ENCODE peak calls at places on chromosomes 16 and 17, in eight cellular contexts. One of them, this sample, is unnamed.

GRCh38 chr17:35548978-35549377 is 11.5 kb upstream of the SLFN12L start:
- DNase-seq in ascending aorta: no peak
- DNase-seq in body of pancreas: no peak
- DNase-seq in adrenal gland: no peak
- DNase-seq in IMR-90: no peak
- DNase-seq in lung: no peak
- DNase-seq in CD8-positive, alpha-beta memory T cell: no peak
- DNase-seq in small intestine: no peak
- DNase-seq in this sample: no peak

GRCh38 chr17:48457080-48457836 is 27.2 kb upstream of the SKAP1 start:
- DNase-seq in small intestine: peak; percentile 54
- DNase-seq in adrenal gland: peak; percentile 76
- DNase-seq in CD8-positive, alpha-beta memory T cell: peak; percentile 78
- DNase-seq in ascending aorta: peak; percentile 76
- DNase-seq in lung: peak; percentile 61
- DNase-seq in body of pancreas: peak; percentile 64
- DNase-seq in IMR-90: peak; percentile 39
- DNase-seq in this sample: peak; percentile 66

GRCh38 chr16:88456356-88457292 is 3.5 kb downstream of the ZFPM1 start:
- DNase-seq in small intestine: no peak
- DNase-seq in CD8-positive, alpha-beta memory T cell: peak; percentile 60
- DNase-seq in body of pancreas: no peak
- DNase-seq in lung: no peak
- DNase-seq in adrenal gland: no peak
- DNase-seq in ascending aorta: no peak
- DNase-seq in IMR-90: no peak
- DNase-seq in this sample: no peak

GRCh38 chr17:80861892-80862291 is 129.7 kb upstream of the CHMP6 start:
- DNase-seq in IMR-90: peak; percentile 30
- DNase-seq in ascending aorta: no peak
- DNase-seq in adrenal gland: no peak
- DNase-seq in lung: no peak
- DNase-seq in CD8-positive, alpha-beta memory T cell: no peak
- DNase-seq in body of pancreas: no peak
- DNase-seq in small intestine: no peak
- DNase-seq in this sample: no peak

GRCh38 chr16:68310441-68311315 is at the start of the genes PRMT7 and SLC7A6OS:
- DNase-seq in lung: peak; percentile 92
- DNase-seq in IMR-90: peak; percentile 84
- DNase-seq in small intestine: peak; percentile 94
- DNase-seq in body of pancreas: peak; percentile 96
- DNase-seq in ascending aorta: peak; percentile 93
- DNase-seq in adrenal gland: peak; percentile 89
- DNase-seq in CD8-positive, alpha-beta memory T cell: peak; percentile 91
- DNase-seq in this sample: peak; percentile 92

GRCh38 chr17:56592487-56593072 is 919 bp upstream of the NOG start:
- DNase-seq in small intestine: peak; percentile 20
- DNase-seq in IMR-90: peak; percentile 39
- DNase-seq in CD8-positive, alpha-beta memory T cell: peak; percentile 46
- DNase-seq in ascending aorta: peak; percentile 71
- DNase-seq in body of pancreas: peak; percentile 62
- DNase-seq in lung: peak; percentile 40
- DNase-seq in adrenal gland: peak; percentile 47
- DNase-seq in this sample: peak; percentile 87

GRCh38 chr17:6422654-6423241 is 12.2 kb downstream of the AIPL1 start:
- DNase-seq in lung: no peak
- DNase-seq in IMR-90: no peak
- DNase-seq in body of pancreas: no peak
- DNase-seq in small intestine: no peak
- DNase-seq in CD8-positive, alpha-beta memory T cell: no peak
- DNase-seq in ascending aorta: no peak
- DNase-seq in adrenal gland: no peak
- DNase-seq in this sample: no peak

GRCh38 chr17:60960398-60961065 is 282.9 kb downstream of the BCAS3 start:
- DNase-seq in body of pancreas: no peak
- DNase-seq in small intestine: no peak
- DNase-seq in lung: no peak
- DNase-seq in ascending aorta: no peak
- DNase-seq in adrenal gland: no peak
- DNase-seq in IMR-90: no peak
- DNase-seq in CD8-positive, alpha-beta memory T cell: no peak
- DNase-seq in this sample: no peak

GRCh38 chr16:84780977-84781376 is 38.8 kb upstream of the CRISPLD2 start:
- DNase-seq in body of pancreas: no peak
- DNase-seq in lung: no peak
- DNase-seq in adrenal gland: no peak
- DNase-seq in IMR-90: no peak
- DNase-seq in CD8-positive, alpha-beta memory T cell: no peak
- DNase-seq in small intestine: no peak
- DNase-seq in ascending aorta: no peak
- DNase-seq in this sample: no peak

GRCh38 chr17:28896884-28897768 is at the start of gene FLOT2:
- DNase-seq in body of pancreas: peak; percentile 68
- DNase-seq in adrenal gland: peak; percentile 80
- DNase-seq in CD8-positive, alpha-beta memory T cell: peak; percentile 68
- DNase-seq in lung: peak; percentile 83
- DNase-seq in IMR-90: peak; percentile 30
- DNase-seq in ascending aorta: peak; percentile 87
- DNase-seq in small intestine: peak; percentile 55
- DNase-seq in this sample: peak; percentile 84

GRCh38 chr16:79653337-79654000 is 52.9 kb upstream of the MAF start:
- DNase-seq in adrenal gland: peak; percentile 43
- DNase-seq in body of pancreas: peak; percentile 23
- DNase-seq in CD8-positive, alpha-beta memory T cell: no peak
- DNase-seq in small intestine: peak; percentile 68
- DNase-seq in ascending aorta: no peak
- DNase-seq in lung: peak; percentile 43
- DNase-seq in IMR-90: no peak
- DNase-seq in this sample: peak; percentile 85

GRCh38 chr17:9432867-9433495 is 142.6 kb downstream of the STX8 start:
- DNase-seq in body of pancreas: no peak
- DNase-seq in small intestine: no peak
- DNase-seq in CD8-positive, alpha-beta memory T cell: no peak
- DNase-seq in IMR-90: peak; percentile 33
- DNase-seq in adrenal gland: no peak
- DNase-seq in ascending aorta: no peak
- DNase-seq in lung: no peak
- DNase-seq in this sample: no peak

GRCh38 chr16:89952049-89952448 is 3.5 kb downstream of the DEF8 start:
- DNase-seq in lung: no peak
- DNase-seq in IMR-90: no peak
- DNase-seq in CD8-positive, alpha-beta memory T cell: no peak
- DNase-seq in ascending aorta: no peak
- DNase-seq in body of pancreas: no peak
- DNase-seq in adrenal gland: no peak
- DNase-seq in small intestine: no peak
- DNase-seq in this sample: no peak

GRCh38 chr16:78742501-78743283 is 643.2 kb downstream of the WWOX start:
- DNase-seq in small intestine: peak; percentile 55
- DNase-seq in ascending aorta: peak; percentile 74
- DNase-seq in IMR-90: peak; percentile 27
- DNase-seq in CD8-positive, alpha-beta memory T cell: peak; percentile 77
- DNase-seq in body of pancreas: peak; percentile 9
- DNase-seq in adrenal gland: peak; percentile 27
- DNase-seq in lung: no peak
- DNase-seq in this sample: peak; percentile 21

GRCh38 chr16:19884611-19885455 is at the start of gene GPRC5B:
- DNase-seq in IMR-90: peak; percentile 25
- DNase-seq in CD8-positive, alpha-beta memory T cell: peak; percentile 36
- DNase-seq in lung: no peak
- DNase-seq in small intestine: peak; percentile 39
- DNase-seq in ascending aorta: no peak
- DNase-seq in body of pancreas: peak; percentile 73
- DNase-seq in adrenal gland: peak; percentile 42
- DNase-seq in this sample: peak; percentile 86

GRCh38 chr16:48811478-48811877 is 201.5 kb upstream of the N4BP1 start:
- DNase-seq in adrenal gland: no peak
- DNase-seq in body of pancreas: no peak
- DNase-seq in CD8-positive, alpha-beta memory T cell: no peak
- DNase-seq in ascending aorta: no peak
- DNase-seq in small intestine: no peak
- DNase-seq in lung: peak; percentile 13
- DNase-seq in IMR-90: no peak
- DNase-seq in this sample: no peak
- H3K27me3 ChIP-seq in adrenal gland: peaks cover 26% of the 10 kb centered on the region
- H3K27me3 ChIP-seq in body of pancreas: peaks cover 8% of the 10 kb centered on the region
- H3K27me3 ChIP-seq in CD8-positive, alpha-beta memory T cell: no peaks in the 10 kb centered on the region
- H3K27me3 ChIP-seq in ascending aorta: no peaks in the 10 kb centered on the region
- H3K27me3 ChIP-seq in small intestine: peaks cover 9% of the 10 kb centered on the region
- H3K27me3 ChIP-seq in lung: peaks cover 15% of the 10 kb centered on the region
- H3K27me3 ChIP-seq in IMR-90: peaks cover 18% of the 10 kb centered on the region
- H3K27me3 ChIP-seq in this sample: no peaks in the 10 kb centered on the region

GRCh38 chr16:30359871-30360170 is 4.7 kb upstream of the CD2BP2 start:
- DNase-seq in ascending aorta: no peak
- DNase-seq in body of pancreas: no peak
- DNase-seq in lung: no peak
- DNase-seq in small intestine: no peak
- DNase-seq in CD8-positive, alpha-beta memory T cell: no peak
- DNase-seq in adrenal gland: no peak
- DNase-seq in IMR-90: no peak
- DNase-seq in this sample: peak; percentile 42
- H3K4me1 ChIP-seq in ascending aorta: peaks cover 13% of the 10 kb centered on the region
- H3K4me1 ChIP-seq in body of pancreas: peaks cover 18% of the 10 kb centered on the region
- H3K4me1 ChIP-seq in lung: no peaks in the 10 kb centered on the region
- H3K4me1 ChIP-seq in small intestine: peaks cover 2% of the 10 kb centered on the region
- H3K4me1 ChIP-seq in CD8-positive, alpha-beta memory T cell: peaks cover 10% of the 10 kb centered on the region
- H3K4me1 ChIP-seq in adrenal gland: peaks cover 17% of the 10 kb centered on the region
- H3K4me1 ChIP-seq in IMR-90: peaks cover 5% of the 10 kb centered on the region
- H3K4me1 ChIP-seq in this sample: peaks cover 2% of the 10 kb centered on the region

DNA sequence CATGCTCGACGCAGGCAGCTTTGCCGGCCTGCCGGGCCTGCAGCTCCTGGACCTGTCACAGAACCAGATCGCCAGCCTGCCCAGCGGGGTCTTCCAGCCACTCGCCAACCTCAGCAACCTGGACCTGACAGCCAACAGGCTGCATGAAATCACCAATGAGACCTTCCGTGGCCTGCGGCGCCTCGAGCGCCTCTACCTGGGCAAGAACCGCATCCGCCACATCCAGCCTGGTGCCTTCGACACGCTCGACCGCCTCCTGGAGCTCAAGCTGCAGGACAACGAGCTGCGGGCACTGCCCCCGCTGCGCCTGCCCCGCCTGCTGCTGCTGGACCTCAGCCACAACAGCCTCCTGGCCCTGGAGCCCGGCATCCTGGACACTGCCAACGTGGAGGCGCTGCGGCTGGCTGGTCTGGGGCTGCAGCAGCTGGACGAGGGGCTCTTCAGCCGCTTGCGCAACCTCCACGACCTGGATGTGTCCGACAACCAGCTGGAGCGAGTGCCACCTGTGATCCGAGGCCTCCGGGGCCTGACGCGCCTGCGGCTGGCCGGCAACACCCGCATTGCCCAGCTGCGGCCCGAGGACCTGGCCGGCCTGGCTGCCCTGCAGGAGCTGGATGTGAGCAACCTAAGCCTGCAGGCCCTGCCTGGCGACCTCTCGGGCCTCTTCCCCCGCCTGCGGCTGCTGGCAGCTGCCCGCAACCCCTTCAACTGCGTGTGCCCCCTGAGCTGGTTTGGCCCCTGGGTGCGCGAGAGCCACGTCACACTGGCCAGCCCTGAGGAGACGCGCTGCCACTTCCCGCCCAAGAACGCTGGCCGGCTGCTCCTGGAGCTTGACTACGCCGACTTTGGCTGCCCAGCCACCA is 9.7 kb downstream of the VASN start:
- DNase-seq in ascending aorta: peak; percentile 76
- DNase-seq in adrenal gland: no peak
- DNase-seq in body of pancreas: no peak
- DNase-seq in CD8-positive, alpha-beta memory T cell: no peak
- DNase-seq in IMR-90: no peak
- DNase-seq in small intestine: no peak
- DNase-seq in lung: no peak
- DNase-seq in this sample: peak; percentile 42
- H3K27ac ChIP-seq in ascending aorta: peak overlapping the region; percentile 99
- H3K27ac ChIP-seq in adrenal gland: no peak overlapping the region
- H3K27ac ChIP-seq in body of pancreas: no peak overlapping the region
- H3K27ac ChIP-seq in CD8-positive, alpha-beta memory T cell: no peak overlapping the region
- H3K27ac ChIP-seq in IMR-90: no peak overlapping the region
- H3K27ac ChIP-seq in small intestine: no peak overlapping the region
- H3K27ac ChIP-seq in lung: no peak overlapping the region
- H3K27ac ChIP-seq in this sample: no peak overlapping the region

DNA sequence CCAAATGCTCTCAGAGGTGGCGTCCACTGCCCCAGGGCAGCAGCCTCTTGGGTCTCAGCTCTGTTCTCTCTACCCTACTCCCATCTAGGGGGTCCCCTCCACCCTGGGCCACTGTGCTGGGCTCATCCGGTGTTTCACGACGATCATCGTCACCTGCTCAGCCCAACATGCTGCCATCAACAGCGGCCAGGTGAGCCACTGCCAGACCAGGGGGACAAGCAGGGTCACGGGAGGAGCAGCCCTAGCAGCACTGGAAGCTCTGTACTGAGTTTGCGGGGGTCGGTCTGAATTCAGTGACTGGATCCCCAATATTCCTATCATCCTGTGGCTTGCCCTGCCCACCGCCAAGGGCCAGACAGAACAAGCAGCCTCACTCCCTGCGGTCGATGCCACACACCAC is 16.0 kb downstream of the ALOX12B start:
- DNase-seq in ascending aorta: no peak
- DNase-seq in CD8-positive, alpha-beta memory T cell: no peak
- DNase-seq in small intestine: no peak
- DNase-seq in body of pancreas: no peak
- DNase-seq in adrenal gland: no peak
- DNase-seq in IMR-90: no peak
- DNase-seq in lung: no peak
- DNase-seq in this sample: no peak
- H3K27me3 ChIP-seq in ascending aorta: peaks cover 7% of the 10 kb centered on the region
- H3K27me3 ChIP-seq in CD8-positive, alpha-beta memory T cell: peaks cover 17% of the 10 kb centered on the region
- H3K27me3 ChIP-seq in small intestine: no peaks in the 10 kb centered on the region
- H3K27me3 ChIP-seq in body of pancreas: peaks cover 36% of the 10 kb centered on the region
- H3K27me3 ChIP-seq in adrenal gland: peaks cover 48% of the 10 kb centered on the region
- H3K27me3 ChIP-seq in IMR-90: peaks cover 87% of the 10 kb centered on the region
- H3K27me3 ChIP-seq in lung: no peaks in the 10 kb centered on the region
- H3K27me3 ChIP-seq in this sample: no peaks in the 10 kb centered on the region

GRCh38 chr17:42016952-42017865 is at the start of gene DNAJC7:
- DNase-seq in lung: peak; percentile 91
- DNase-seq in body of pancreas: peak; percentile 93
- DNase-seq in IMR-90: peak; percentile 89
- DNase-seq in adrenal gland: peak; percentile 90
- DNase-seq in ascending aorta: peak; percentile 96
- DNase-seq in small intestine: peak; percentile 92
- DNase-seq in CD8-positive, alpha-beta memory T cell: peak; percentile 85
- DNase-seq in this sample: peak; percentile 94
- H3K4me1 ChIP-seq in lung: peaks cover 17% of the 10 kb centered on the region
- H3K4me1 ChIP-seq in body of pancreas: peaks cover 64% of the 10 kb centered on the region
- H3K4me1 ChIP-seq in IMR-90: peaks cover 3% of the 10 kb centered on the region
- H3K4me1 ChIP-seq in adrenal gland: peaks cover 60% of the 10 kb centered on the region
- H3K4me1 ChIP-seq in ascending aorta: peaks cover 42% of the 10 kb centered on the region
- H3K4me1 ChIP-seq in small intestine: no peaks in the 10 kb centered on the region
- H3K4me1 ChIP-seq in CD8-positive, alpha-beta memory T cell: peaks cover 77% of the 10 kb centered on the region
- H3K4me1 ChIP-seq in this sample: peaks cover 6% of the 10 kb centered on the region

GRCh38 chr16:1707193-1707790 is 1.3 kb downstream of the MAPK8IP3 start:
- DNase-seq in adrenal gland: peak; percentile 45
- DNase-seq in small intestine: peak; percentile 30
- DNase-seq in ascending aorta: no peak
- DNase-seq in IMR-90: peak; percentile 40
- DNase-seq in CD8-positive, alpha-beta memory T cell: no peak
- DNase-seq in lung: no peak
- DNase-seq in body of pancreas: peak; percentile 42
- DNase-seq in this sample: no peak
- H3K27ac ChIP-seq in adrenal gland: peak overlapping the region; percentile 86
- H3K27ac ChIP-seq in small intestine: no peak overlapping the region
- H3K27ac ChIP-seq in ascending aorta: peak overlapping the region; percentile 85
- H3K27ac ChIP-seq in IMR-90: peak overlapping the region; percentile 60
- H3K27ac ChIP-seq in CD8-positive, alpha-beta memory T cell: peak overlapping the region; percentile 63
- H3K27ac ChIP-seq in lung: peak overlapping the region; percentile 79
- H3K27ac ChIP-seq in body of pancreas: peak overlapping the region; percentile 92
- H3K27ac ChIP-seq in this sample: peak overlapping the region; percentile 73

This sample was measured in right cardiac atrium.